ENCODE peak calls at places on chromosomes 12 and 14, in eight cellular contexts. O is left lung; X is IMR-90; T is naive B cell; K is activated naive CD4-positive, alpha-beta T cell treated with anti-CD3 and anti-CD28 coated beads, Interleukin-2, amount 50 U/mL, for 72 hours; L is right cardiac atrium; F is gastroesophageal sphincter; S is activated CD8-positive, alpha-beta T cell treated with anti-CD3 and anti-CD28 coated beads for 36 hours. Z is an unnamed sample.

GRCh38 chr14:102764220-102764671 is 13.0 kb upstream of the TRAF3 start:
- ATAC-seq in O (peak; percentile 58), X (no peak), T (peak; percentile 16), K (peak; percentile 58), L (no peak), F (no peak), S (no peak), Z (peak; percentile 6)

GRCh38 chr14:106459971-106460730 is 933.8 kb downstream of the TMEM121 start:
- ATAC-seq in O (no peak), X (no peak), T (no peak), K (peak; percentile 77), L (no peak), F (no peak), S (no peak), Z (no peak)

GRCh38 chr14:61178226-61179060 is 102.7 kb downstream of the TMEM30B start:
- ATAC-seq in O (peak; percentile 59), X (peak; percentile 83), T (no peak), K (peak; percentile 82), L (no peak), F (no peak), S (peak; percentile 76), Z (peak; percentile 51)

GRCh38 chr12:74890237-74890599 is 319.4 kb downstream of the KCNC2 start:
- ATAC-seq in O (peak; percentile 99), X (peak; percentile 99), T (no peak), K (peak; percentile 77), L (peak; percentile 79), F (no peak), S (peak; percentile 94), Z (peak; percentile 99)

GRCh38 chr12:105020241-105020962 is 34.3 kb downstream of the NOPCHAP1 start:
- ATAC-seq in O (peak; percentile 90), X (no peak), T (no peak), K (no peak), L (no peak), F (no peak), S (no peak), Z (peak; percentile 47)

GRCh38 chr14:94536836-94537235 is 24.4 kb upstream of the SERPINA4 start:
- ATAC-seq in O (no peak), X (no peak), T (no peak), K (no peak), L (no peak), F (no peak), S (no peak), Z (peak; percentile 79)

GRCh38 chr14:100236873-100237272 is 2.1 kb upstream of the YY1 start:
- ATAC-seq in O (no peak), X (no peak), T (no peak), K (no peak), L (no peak), F (no peak), S (no peak), Z (no peak)

GRCh38 chr12:106345739-106346138 is 11.8 kb upstream of the POLR3B start:
- ATAC-seq in O (peak; percentile 69), X (no peak), T (peak; percentile 40), K (peak; percentile 66), L (peak; percentile 54), F (peak; percentile 30), S (peak; percentile 64), Z (peak; percentile 75)

GRCh38 chr14:47490353-47490752 is 185.1 kb downstream of the MDGA2 start:
- ATAC-seq in O (no peak), X (no peak), T (no peak), K (no peak), L (no peak), F (no peak), S (no peak), Z (no peak)

GRCh38 chr12:623172-623864 is 39.9 kb downstream of the NINJ2 start:
- ATAC-seq in O (no peak), X (no peak), T (no peak), K (no peak), L (peak; percentile 74), F (no peak), S (no peak), Z (peak; percentile 53)

GRCh38 chr14:99176156-99176945 is 95.6 kb downstream of the BCL11B start:
- ATAC-seq in O (no peak), X (no peak), T (no peak), K (no peak), L (no peak), F (no peak), S (no peak), Z (no peak)

GRCh38 chr12:124754949-124755800 is 108.5 kb downstream of the SCARB1 start:
- ATAC-seq in O (peak; percentile 91), X (peak; percentile 92), T (no peak), K (peak; percentile 18), L (peak; percentile 93), F (peak; percentile 96), S (peak; percentile 70), Z (peak; percentile 39)

GRCh38 chr12:47882796-47883546 is 21.8 kb downstream of the VDR start:
- ATAC-seq in O (peak; percentile 78), X (no peak), T (peak; percentile 63), K (peak; percentile 26), L (peak; percentile 43), F (no peak), S (peak; percentile 17), Z (peak; percentile 34)

Z was measured in esophagus mucosa.